ENCODE peak calls at places on chromosome 1, in four cellular contexts. J, C, Z and W are unnamed samples.

GRCh38 chr1:14112613-14113012 is 412.6 kb downstream of the PRDM2 start:
- DNase-seq in J (no peak), C (no peak), Z (no peak), W (no peak)

GRCh38 chr1:65114312-65114711 is 33.7 kb upstream of the AK4 start:
- DNase-seq in J (no peak), C (no peak), Z (peak; percentile 63), W (no peak)

GRCh38 chr1:10724948-10725852 is 71.2 kb downstream of the CASZ1 start:
- DNase-seq in J (no peak), C (no peak), Z (peak; percentile 49), W (no peak)

GRCh38 chr1:12001249-12001917 is 17.9 kb upstream of the MIIP start:
- DNase-seq in J (no peak), C (no peak), Z (peak; percentile 88), W (no peak)

GRCh38 chr1:117959364-117959763 is 29.8 kb downstream of the WDR3 start:
- DNase-seq in J (no peak), C (no peak), Z (peak; percentile 57), W (no peak)

GRCh38 chr1:84077476-84078107 is 66.5 kb upstream of the PRKACB start:
- DNase-seq in J (peak; percentile 66), C (peak; percentile 86), Z (peak; percentile 84), W (peak; percentile 44)

GRCh38 chr1:47396671-47397196 is 19.4 kb upstream of the FOXE3 start:
- DNase-seq in J (no peak), C (no peak), Z (no peak), W (no peak)

GRCh38 chr1:153353226-153353947 is 4.3 kb upstream of the S100A9 start:
- DNase-seq in J (no peak), C (no peak), Z (peak; percentile 34), W (no peak)

DNA sequence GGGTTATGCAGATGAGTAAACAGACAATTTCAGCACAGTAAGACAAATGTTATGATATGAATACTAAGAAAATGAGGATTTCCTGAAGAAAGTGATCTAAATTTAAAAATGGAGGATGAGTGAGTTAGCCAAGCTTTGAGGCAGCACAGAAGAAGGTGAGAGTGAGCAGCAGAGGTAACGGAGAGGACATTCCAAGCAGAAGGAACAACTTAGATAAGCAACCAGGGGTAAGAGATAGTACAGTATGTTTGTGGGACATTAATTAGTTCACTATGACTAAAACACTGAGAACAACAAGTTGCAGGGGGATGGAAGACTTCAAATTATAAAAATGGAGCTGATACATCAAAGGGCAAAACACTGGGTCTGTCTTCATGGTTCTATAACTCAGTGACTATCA is 22.8 kb downstream of the PRPF38A start:
- DNase-seq in J (no peak), C (no peak), Z (no peak), W (no peak)
- H3K27ac ChIP-seq in J (no peak overlapping the region), C (no peak overlapping the region), Z (no peak overlapping the region), W (no peak overlapping the region)

GRCh38 chr1:26094677-26095383 is 16.8 kb upstream of the PDIK1L start:
- DNase-seq in J (no peak), C (no peak), Z (peak; percentile 68), W (no peak)
- H3K27ac ChIP-seq in J (no peak overlapping the region), C (no peak overlapping the region), Z (peak overlapping the region; percentile 98), W (no peak overlapping the region)

DNA sequence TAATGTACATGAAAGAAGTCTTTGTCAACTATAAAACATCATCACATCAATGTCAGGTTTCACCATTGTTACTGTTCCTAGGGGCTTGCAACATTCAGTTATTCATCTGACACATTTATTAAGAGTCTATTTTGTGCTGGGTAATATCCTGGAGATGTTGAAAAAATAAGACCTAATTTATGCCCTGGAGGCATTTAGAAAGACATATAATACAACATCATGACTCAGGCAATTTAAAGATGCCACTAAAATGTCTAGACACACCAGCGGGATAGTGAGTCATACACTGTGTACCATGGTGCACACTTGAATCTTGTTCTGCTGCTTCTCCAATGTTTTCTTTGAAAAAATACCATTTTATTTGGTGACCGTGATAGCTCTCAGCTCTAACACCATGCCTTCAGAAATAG is 19.1 kb downstream of the DPT start:
- DNase-seq in J (peak; percentile 98), C (peak; percentile 66), Z (peak; percentile 47), W (no peak)
- H3K27ac ChIP-seq in J (peak overlapping the region; percentile 99), C (peak overlapping the region; percentile 92), Z (no peak overlapping the region), W (no peak overlapping the region)

GRCh38 chr1:240693036-240693435 is 81.1 kb upstream of the GREM2 start:
- DNase-seq in J (no peak), C (no peak), Z (no peak), W (no peak)
- H3K27ac ChIP-seq in J (no peak overlapping the region), C (no peak overlapping the region), Z (no peak overlapping the region), W (no peak overlapping the region)

DNA sequence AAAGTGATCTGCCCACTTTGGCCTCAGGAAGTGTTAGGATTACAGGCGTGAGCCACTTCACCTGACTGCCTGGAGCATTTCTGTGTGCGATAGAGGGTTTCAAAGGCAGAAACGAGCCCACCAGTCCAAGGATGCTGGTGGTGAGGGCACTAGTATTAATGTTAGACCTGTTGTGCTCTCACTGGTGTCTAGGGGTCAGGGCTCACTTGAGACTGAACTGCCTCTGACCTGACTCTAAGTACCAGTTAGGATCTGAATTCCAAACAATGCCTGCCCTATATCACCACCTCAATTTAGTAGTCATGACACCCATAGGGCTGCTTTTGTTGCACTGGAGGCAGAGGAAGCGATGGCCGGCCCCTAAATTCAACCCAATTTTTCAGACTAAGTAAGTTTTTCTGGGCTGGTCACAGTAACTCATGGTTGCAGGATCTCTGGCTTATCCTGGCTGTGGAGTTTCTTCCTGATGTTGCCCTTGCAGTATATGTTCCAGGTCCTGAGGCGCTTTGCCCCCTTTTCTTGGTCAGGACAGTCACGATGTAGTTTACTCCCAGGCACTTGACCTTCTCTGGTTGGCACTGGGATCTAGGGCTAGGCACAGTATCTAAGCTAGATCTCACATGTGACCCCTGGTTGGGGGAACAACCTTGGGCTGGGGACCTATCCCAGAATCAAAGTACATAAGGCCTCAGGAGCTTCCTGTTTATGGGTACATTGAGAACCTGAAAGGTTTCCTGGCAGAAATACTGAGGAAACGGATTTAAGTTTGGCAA is 4.5 kb downstream of the CCDC17 start:
- DNase-seq in J (no peak), C (no peak), Z (no peak), W (no peak)
- H3K27ac ChIP-seq in J (no peak overlapping the region), C (no peak overlapping the region), Z (peak overlapping the region; percentile 70), W (peak overlapping the region; percentile 38)

GRCh38 chr1:200243042-200243437 is 166.8 kb downstream of the ZNF281 start:
- DNase-seq in J (no peak), C (no peak), Z (no peak), W (no peak)

GRCh38 chr1:200248541-200248940 is 161.3 kb downstream of the ZNF281 start:
- DNase-seq in J (no peak), C (no peak), Z (no peak), W (no peak)

GRCh38 chr1:200247513-200247912 is 162.3 kb downstream of the ZNF281 start:
- DNase-seq in J (no peak), C (no peak), Z (no peak), W (no peak)

GRCh38 chr1:200242379-200243041 is 167.3 kb downstream of the ZNF281 start:
- DNase-seq in J (no peak), C (peak; percentile 60), Z (peak; percentile 25), W (no peak)

DNA sequence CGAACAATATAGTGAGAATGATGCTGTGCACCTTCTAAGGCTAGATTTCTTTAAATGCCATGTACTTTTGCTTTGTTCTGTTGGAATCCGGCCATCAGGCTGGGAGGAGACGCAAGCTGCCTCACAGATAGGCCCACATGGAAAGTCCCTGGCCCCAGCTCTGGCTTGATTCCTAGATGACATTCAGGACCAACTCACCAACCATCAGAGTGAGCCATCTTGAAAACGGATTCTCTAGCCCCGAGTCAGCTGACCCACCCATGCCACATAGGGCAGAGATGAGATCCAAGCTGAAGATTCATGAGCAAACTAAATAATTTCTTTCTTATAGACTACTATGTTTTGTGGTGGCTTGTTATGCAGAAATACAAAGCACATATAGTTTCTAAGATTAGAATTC is 164.3 kb downstream of the ZNF281 start:
- DNase-seq in J (peak; percentile 64), C (no peak), Z (peak; percentile 22), W (no peak)
- H3K27ac ChIP-seq in J (no peak overlapping the region), C (no peak overlapping the region), Z (no peak overlapping the region), W (no peak overlapping the region)

GRCh38 chr1:51576085-51576444 is 40.8 kb upstream of the OSBPL9 start:
- DNase-seq in J (no peak), C (no peak), Z (no peak), W (no peak)
- H3K27ac ChIP-seq in J (no peak overlapping the region), C (peak overlapping the region; percentile 54), Z (no peak overlapping the region), W (no peak overlapping the region)